ENCODE peak calls at places on chromosome 14, in four cellular contexts. D, Y, P and H are unnamed samples.

GRCh38 chr14:32252030-32252670 is 49.1 kb upstream of the RNU6-8 start:
- DNase-seq in P (no peak), D (peak; percentile 28), Y (peak; percentile 66), H (peak; percentile 75)

GRCh38 chr14:105918496-105919262 is 392.3 kb downstream of the TMEM121 start:
- DNase-seq in Y (no peak), P (no peak), D (no peak), H (no peak)

GRCh38 chr14:88225721-88226120 is 97.3 kb downstream of the KCNK10 start:
- DNase-seq in D (no peak), Y (no peak), P (no peak), H (no peak)

GRCh38 chr14:99287269-99287942 is 15.4 kb upstream of the BCL11B start:
- DNase-seq in D (no peak), Y (no peak), P (no peak), H (no peak)

GRCh38 chr14:105388110-105388951 is 10.0 kb upstream of the TEX22 start:
- DNase-seq in D (no peak), P (no peak), Y (no peak), H (no peak)

GRCh38 chr14:20775043-20775442 is 6.0 kb upstream of the RNASE6 start:
- DNase-seq in D (no peak), P (no peak), Y (no peak), H (no peak)

GRCh38 chr14:72554401-72554800 is 339.5 kb downstream of the DPF3 start:
- DNase-seq in P (no peak), D (no peak), Y (no peak), H (no peak)

GRCh38 chr14:85599939-85600338 is 70.0 kb downstream of the FLRT2 start:
- DNase-seq in P (no peak), D (no peak), Y (no peak), H (no peak)

GRCh38 chr14:93751946-93752660 is 36.2 kb downstream of the PRIMA1 start:
- DNase-seq in Y (no peak), P (no peak), D (no peak), H (no peak)

GRCh38 chr14:94904636-94905035 is 134.7 kb upstream of the GSC start:
- DNase-seq in P (no peak), Y (no peak), D (no peak), H (no peak)

GRCh38 chr14:100604709-100605108 is 17.5 kb upstream of the BEGAIN start:
- DNase-seq in P (no peak), D (no peak), Y (no peak), H (no peak)

GRCh38 chr14:33590891-33591630 is 359.8 kb downstream of the EGLN3 start:
- DNase-seq in P (no peak), Y (no peak), D (no peak), H (no peak)

GRCh38 chr14:93046696-93047050 is 69.1 kb downstream of the ITPK1 start:
- DNase-seq in P (no peak), Y (no peak), D (no peak), H (no peak)

GRCh38 chr14:73713206-73713803 is 879 bp downstream of the PNMA1 start:
- DNase-seq in P (no peak), Y (no peak), D (no peak), H (no peak)

GRCh38 chr14:45177081-45177480 is 41.4 kb downstream of the FANCM start:
- DNase-seq in D (no peak), Y (no peak), P (no peak), H (no peak)